ENCODE peak calls at places on chromosomes 13 and 19, in five cellular contexts. S, G, X, B and F are unnamed samples.
A peak's percentile ranks its signal among the peaks of the same experiment; 100 is the strongest.

GRCh38 chr19:54433697-54434096 is 15.3 kb upstream of the LENG8 start:
- DNase-seq in B (no peak), S (no peak), G (no peak), X (no peak), F (no peak)

GRCh38 chr19:20079487-20079886 is 1.7 kb downstream of the ZNF90 start:
- DNase-seq in X (no peak), S (no peak), G (no peak), B (no peak), F (no peak)

GRCh38 chr13:98405107-98405571 is 171.8 kb downstream of the STK24 start:
- DNase-seq in G (no peak), S (no peak), X (no peak), B (no peak), F (peak; percentile 51)

GRCh38 chr19:35114656-35115537 is 726 bp upstream of the FXYD3 start:
- DNase-seq in G (peak; percentile 79), S (peak; percentile 44), B (peak; percentile 55), X (peak; percentile 89), F (no peak)

GRCh38 chr13:50340566-50341287 is 325.5 kb downstream of the KCNRG start:
- DNase-seq in G (peak; percentile 18), S (no peak), B (no peak), X (no peak), F (peak; percentile 66)

GRCh38 chr19:46068345-46069258 is 27.8 kb upstream of the IGFL4 start:
- DNase-seq in X (no peak), S (no peak), B (no peak), G (no peak), F (no peak)

GRCh38 chr13:51644649-51645048 is 60.4 kb downstream of the WDFY2 start:
- DNase-seq in G (no peak), S (no peak), X (no peak), B (no peak), F (no peak)

GRCh38 chr19:49475995-49476880 is 2.2 kb downstream of the FLT3LG start:
- DNase-seq in G (peak; percentile 52), X (no peak), B (peak; percentile 82), S (peak; percentile 53), F (peak; percentile 81)

GRCh38 chr19:54405628-54406027 is 9.6 kb upstream of the TTYH1 start:
- DNase-seq in G (no peak), X (no peak), B (no peak), S (no peak), F (no peak)

GRCh38 chr13:67726979-67727378 is 496.8 kb upstream of the PCDH9 start:
- DNase-seq in G (no peak), B (no peak), X (no peak), S (no peak), F (peak; percentile 4)

GRCh38 chr13:99003851-99004471 is 26.1 kb upstream of the DOCK9 start:
- DNase-seq in B (no peak), S (no peak), G (no peak), X (no peak), F (no peak)

GRCh38 chr13:92355213-92355612 is 871.4 kb upstream of the GPC6 start:
- DNase-seq in G (no peak), B (no peak), S (no peak), X (no peak), F (peak; percentile 26)